ENCODE peak calls at places on chromosomes 12 and 14, in five cellular contexts. L is left colon, B is anterior cingulate cortex, R is SW480, U is thoracic aorta. M is an unnamed sample.
A peak's percentile ranks its signal among the peaks of the same experiment; 100 is the strongest.

GRCh38 chr12:59036973-59037807 is 116.9 kb upstream of the LRIG3 start:
- DNase-seq in U (no peak), L (no peak), R (no peak), B (no peak), M (no peak)

GRCh38 chr12:116559080-116559329 is 176 bp upstream of the MAP1LC3B2 start:
- DNase-seq in U (no peak), R (no peak), L (no peak), B (peak; percentile 64), M (no peak)

GRCh38 chr14:99925471-99925870 is 132.3 kb downstream of the EML1 start:
- DNase-seq in U (no peak), B (no peak), R (no peak), L (no peak), M (no peak)

GRCh38 chr12:89179245-89179644 is 173.1 kb downstream of the DUSP6 start:
- DNase-seq in R (no peak), U (no peak), B (no peak), L (no peak), M (no peak)

GRCh38 chr12:10272466-10272865 is 35.2 kb upstream of the KLRD1 start:
- DNase-seq in U (no peak), R (no peak), L (no peak), B (no peak), M (no peak)

GRCh38 chr14:63203618-63204406 is 431 bp upstream of the RHOJ start:
- DNase-seq in U (peak; percentile 40), R (peak; percentile 52), L (peak; percentile 62), B (peak; percentile 68), M (peak; percentile 92)

GRCh38 chr14:93998871-93999403 is 1.8 kb downstream of the CCDC197 start:
- DNase-seq in U (no peak), B (no peak), L (no peak), R (no peak), M (no peak)

GRCh38 chr14:51424569-51425251 is 184.7 kb downstream of the TMX1 start:
- DNase-seq in U (no peak), B (no peak), R (no peak), L (no peak), M (no peak)

GRCh38 chr12:46831335-46832083 is 5.7 kb upstream of the SLC38A4 start:
- DNase-seq in R (no peak), L (no peak), B (no peak), U (no peak), M (no peak)

GRCh38 chr12:119115296-119115905 is 63.3 kb upstream of the HSPB8 start:
- DNase-seq in U (no peak), R (peak; percentile 22), L (no peak), B (peak; percentile 12), M (no peak)

GRCh38 chr12:6069452-6070093 is 54.9 kb downstream of the VWF start:
- DNase-seq in B (no peak), R (peak; percentile 83), U (no peak), L (no peak), M (peak; percentile 68)

GRCh38 chr14:93748208-93749080 is 39.8 kb downstream of the PRIMA1 start:
- DNase-seq in L (no peak), R (no peak), B (no peak), U (no peak), M (no peak)

GRCh38 chr14:68929623-68930307 is 49.3 kb downstream of the ACTN1 start:
- DNase-seq in L (no peak), U (no peak), R (no peak), B (no peak), M (no peak)

GRCh38 chr12:45587042-45587441 is 142.5 kb upstream of the ARID2 start:
- DNase-seq in L (peak; percentile 69), U (no peak), R (no peak), B (no peak), M (no peak)

GRCh38 chr12:1916396-1917171 is 1.9 kb downstream of the CACNA2D4 start:
- DNase-seq in U (no peak), R (no peak), L (no peak), B (no peak), M (no peak)

GRCh38 chr12:13152281-13152680 is 44.2 kb upstream of the EMP1 start:
- DNase-seq in L (no peak), R (peak; percentile 30), B (no peak), U (no peak), M (peak; percentile 55)

GRCh38 chr14:73996731-73997107 is 22.4 kb downstream of the ENTPD5 start:
- DNase-seq in R (no peak), L (no peak), U (no peak), B (no peak), M (no peak)

GRCh38 chr12:6635856-6636521 is at the start of gene LPAR5:
- DNase-seq in B (no peak), R (peak; percentile 86), U (no peak), L (peak; percentile 94), M (peak; percentile 92)

GRCh38 chr12:93122089-93122488 is 193.0 kb upstream of the EEA1 start:
- DNase-seq in B (no peak), L (no peak), R (no peak), U (no peak), M (no peak)

GRCh38 chr12:115227137-115227615 is 543.2 kb upstream of the TBX3 start:
- DNase-seq in L (no peak), R (peak; percentile 26), B (no peak), U (no peak), M (peak; percentile 19)

GRCh38 chr14:65738339-65738738 is 325.8 kb downstream of the FUT8 start:
- DNase-seq in B (no peak), R (no peak), U (no peak), L (no peak), M (no peak)

GRCh38 chr12:84508325-84508861 is 404.2 kb downstream of the SLC6A15 start:
- DNase-seq in U (no peak), L (peak; percentile 28), R (peak; percentile 49), B (no peak), M (no peak)